ENCODE peak calls at places on chromosome 12, in ten cellular contexts. One of them, this sample, is unnamed.

GRCh38 chr12:131698286-131698685 is 12.6 kb upstream of the SFSWAP start:
- DNase-seq in iris pigment epithelial cell: no peak
- DNase-seq in progenitor cell of endocrine pancreas: no peak
- DNase-seq in D341Med: no peak
- DNase-seq in RPMI8226: no peak
- DNase-seq in EL: no peak
- DNase-seq in fibroblast of the aortic adventitia: no peak
- DNase-seq in HTR-8/SVneo: no peak
- DNase-seq in CD4-positive, alpha-beta memory T cell: no peak
- DNase-seq in activated T-cell treated with anti-CD3 and anti-CD28 coated beads, Interleukin-2, amount 50 U/mL, for 4 hours: no peak
- DNase-seq in this sample: no peak

GRCh38 chr12:122022393-122023338 is 982 bp downstream of the BCL7A start:
- DNase-seq in iris pigment epithelial cell: peak
- DNase-seq in progenitor cell of endocrine pancreas: peak
- DNase-seq in D341Med: peak
- DNase-seq in RPMI8226: peak
- DNase-seq in EL: peak
- DNase-seq in fibroblast of the aortic adventitia: no peak
- DNase-seq in HTR-8/SVneo: no peak
- DNase-seq in CD4-positive, alpha-beta memory T cell: no peak
- DNase-seq in activated T-cell treated with anti-CD3 and anti-CD28 coated beads, Interleukin-2, amount 50 U/mL, for 4 hours: no peak
- DNase-seq in this sample: peak

GRCh38 chr12:126668538-126668937 is 1598.4 kb upstream of the TMEM132C start:
- DNase-seq in iris pigment epithelial cell: peak
- DNase-seq in progenitor cell of endocrine pancreas: no peak
- DNase-seq in D341Med: no peak
- DNase-seq in RPMI8226: no peak
- DNase-seq in EL: peak
- DNase-seq in fibroblast of the aortic adventitia: peak
- DNase-seq in HTR-8/SVneo: no peak
- DNase-seq in CD4-positive, alpha-beta memory T cell: no peak
- DNase-seq in activated T-cell treated with anti-CD3 and anti-CD28 coated beads, Interleukin-2, amount 50 U/mL, for 4 hours: no peak
- DNase-seq in this sample: peak

GRCh38 chr12:54132979-54133378 is 55.8 kb downstream of the SMUG1 start:
- DNase-seq in iris pigment epithelial cell: no peak
- DNase-seq in progenitor cell of endocrine pancreas: no peak
- DNase-seq in D341Med: no peak
- DNase-seq in RPMI8226: no peak
- DNase-seq in EL: no peak
- DNase-seq in fibroblast of the aortic adventitia: no peak
- DNase-seq in HTR-8/SVneo: no peak
- DNase-seq in CD4-positive, alpha-beta memory T cell: no peak
- DNase-seq in activated T-cell treated with anti-CD3 and anti-CD28 coated beads, Interleukin-2, amount 50 U/mL, for 4 hours: no peak
- DNase-seq in this sample: no peak

GRCh38 chr12:5507944-5508343 is 76.0 kb downstream of the NTF3 start:
- DNase-seq in iris pigment epithelial cell: no peak
- DNase-seq in progenitor cell of endocrine pancreas: no peak
- DNase-seq in D341Med: no peak
- DNase-seq in RPMI8226: no peak
- DNase-seq in EL: no peak
- DNase-seq in fibroblast of the aortic adventitia: no peak
- DNase-seq in HTR-8/SVneo: no peak
- DNase-seq in CD4-positive, alpha-beta memory T cell: no peak
- DNase-seq in activated T-cell treated with anti-CD3 and anti-CD28 coated beads, Interleukin-2, amount 50 U/mL, for 4 hours: no peak
- DNase-seq in this sample: no peak

GRCh38 chr12:89349814-89350213 is 2.5 kb downstream of the DUSP6 start:
- DNase-seq in iris pigment epithelial cell: peak
- DNase-seq in progenitor cell of endocrine pancreas: no peak
- DNase-seq in D341Med: no peak
- DNase-seq in RPMI8226: no peak
- DNase-seq in EL: peak
- DNase-seq in fibroblast of the aortic adventitia: peak
- DNase-seq in HTR-8/SVneo: no peak
- DNase-seq in CD4-positive, alpha-beta memory T cell: no peak
- DNase-seq in activated T-cell treated with anti-CD3 and anti-CD28 coated beads, Interleukin-2, amount 50 U/mL, for 4 hours: no peak
- DNase-seq in this sample: peak

GRCh38 chr12:118036672-118037411 is 20.3 kb downstream of the RFC5 start:
- DNase-seq in iris pigment epithelial cell: no peak
- DNase-seq in progenitor cell of endocrine pancreas: no peak
- DNase-seq in D341Med: no peak
- DNase-seq in RPMI8226: no peak
- DNase-seq in EL: no peak
- DNase-seq in fibroblast of the aortic adventitia: no peak
- DNase-seq in HTR-8/SVneo: no peak
- DNase-seq in CD4-positive, alpha-beta memory T cell: no peak
- DNase-seq in activated T-cell treated with anti-CD3 and anti-CD28 coated beads, Interleukin-2, amount 50 U/mL, for 4 hours: no peak
- DNase-seq in this sample: no peak

GRCh38 chr12:11885261-11886038 is 185.3 kb upstream of the BCL2L14 start:
- DNase-seq in iris pigment epithelial cell: peak
- DNase-seq in progenitor cell of endocrine pancreas: no peak
- DNase-seq in D341Med: no peak
- DNase-seq in RPMI8226: no peak
- DNase-seq in EL: peak
- DNase-seq in fibroblast of the aortic adventitia: peak
- DNase-seq in HTR-8/SVneo: peak
- DNase-seq in CD4-positive, alpha-beta memory T cell: no peak
- DNase-seq in activated T-cell treated with anti-CD3 and anti-CD28 coated beads, Interleukin-2, amount 50 U/mL, for 4 hours: no peak
- DNase-seq in this sample: peak

GRCh38 chr12:1474059-1474537 is 120.3 kb downstream of the FBXL14 start:
- DNase-seq in iris pigment epithelial cell: peak
- DNase-seq in progenitor cell of endocrine pancreas: no peak
- DNase-seq in D341Med: no peak
- DNase-seq in RPMI8226: no peak
- DNase-seq in EL: peak
- DNase-seq in fibroblast of the aortic adventitia: peak
- DNase-seq in HTR-8/SVneo: peak
- DNase-seq in CD4-positive, alpha-beta memory T cell: no peak
- DNase-seq in activated T-cell treated with anti-CD3 and anti-CD28 coated beads, Interleukin-2, amount 50 U/mL, for 4 hours: no peak
- DNase-seq in this sample: peak

GRCh38 chr12:119990382-119990874 is 1.4 kb downstream of the BICDL1 start:
- DNase-seq in iris pigment epithelial cell: no peak
- DNase-seq in progenitor cell of endocrine pancreas: no peak
- DNase-seq in D341Med: peak
- DNase-seq in RPMI8226: no peak
- DNase-seq in EL: no peak
- DNase-seq in fibroblast of the aortic adventitia: no peak
- DNase-seq in HTR-8/SVneo: no peak
- DNase-seq in CD4-positive, alpha-beta memory T cell: peak
- DNase-seq in activated T-cell treated with anti-CD3 and anti-CD28 coated beads, Interleukin-2, amount 50 U/mL, for 4 hours: peak
- DNase-seq in this sample: no peak

GRCh38 chr12:65557425-65558167 is 266.7 kb upstream of the HMGA2 start:
- DNase-seq in iris pigment epithelial cell: no peak
- DNase-seq in progenitor cell of endocrine pancreas: no peak
- DNase-seq in D341Med: no peak
- DNase-seq in RPMI8226: no peak
- DNase-seq in EL: no peak
- DNase-seq in fibroblast of the aortic adventitia: peak
- DNase-seq in HTR-8/SVneo: no peak
- DNase-seq in CD4-positive, alpha-beta memory T cell: no peak
- DNase-seq in activated T-cell treated with anti-CD3 and anti-CD28 coated beads, Interleukin-2, amount 50 U/mL, for 4 hours: no peak
- DNase-seq in this sample: no peak

GRCh38 chr12:105033851-105034250 is 47.7 kb downstream of the NOPCHAP1 start:
- DNase-seq in iris pigment epithelial cell: peak
- DNase-seq in progenitor cell of endocrine pancreas: no peak
- DNase-seq in D341Med: no peak
- DNase-seq in RPMI8226: no peak
- DNase-seq in EL: no peak
- DNase-seq in fibroblast of the aortic adventitia: no peak
- DNase-seq in HTR-8/SVneo: no peak
- DNase-seq in CD4-positive, alpha-beta memory T cell: no peak
- DNase-seq in activated T-cell treated with anti-CD3 and anti-CD28 coated beads, Interleukin-2, amount 50 U/mL, for 4 hours: no peak
- DNase-seq in this sample: no peak

GRCh38 chr12:114403044-114403689 is 2.8 kb downstream of the TBX5 start:
- DNase-seq in iris pigment epithelial cell: no peak
- DNase-seq in progenitor cell of endocrine pancreas: peak
- DNase-seq in D341Med: no peak
- DNase-seq in RPMI8226: peak
- DNase-seq in EL: peak
- DNase-seq in fibroblast of the aortic adventitia: no peak
- DNase-seq in HTR-8/SVneo: no peak
- DNase-seq in CD4-positive, alpha-beta memory T cell: no peak
- DNase-seq in activated T-cell treated with anti-CD3 and anti-CD28 coated beads, Interleukin-2, amount 50 U/mL, for 4 hours: no peak
- DNase-seq in this sample: no peak

GRCh38 chr12:132886529-132887477 is 602 bp downstream of the CHFR start:
- DNase-seq in iris pigment epithelial cell: peak
- DNase-seq in progenitor cell of endocrine pancreas: peak
- DNase-seq in D341Med: no peak
- DNase-seq in RPMI8226: peak
- DNase-seq in EL: peak
- DNase-seq in fibroblast of the aortic adventitia: peak
- DNase-seq in HTR-8/SVneo: peak
- DNase-seq in CD4-positive, alpha-beta memory T cell: no peak
- DNase-seq in activated T-cell treated with anti-CD3 and anti-CD28 coated beads, Interleukin-2, amount 50 U/mL, for 4 hours: no peak
- DNase-seq in this sample: no peak

GRCh38 chr12:106956048-106956935 is 585 bp downstream of the TMEM263 start:
- DNase-seq in iris pigment epithelial cell: peak
- DNase-seq in progenitor cell of endocrine pancreas: peak
- DNase-seq in D341Med: peak
- DNase-seq in RPMI8226: peak
- DNase-seq in EL: peak
- DNase-seq in fibroblast of the aortic adventitia: peak
- DNase-seq in HTR-8/SVneo: peak
- DNase-seq in CD4-positive, alpha-beta memory T cell: peak
- DNase-seq in activated T-cell treated with anti-CD3 and anti-CD28 coated beads, Interleukin-2, amount 50 U/mL, for 4 hours: peak
- DNase-seq in this sample: peak

GRCh38 chr12:20211537-20211936 is 156.8 kb upstream of the PDE3A start:
- DNase-seq in iris pigment epithelial cell: no peak
- DNase-seq in progenitor cell of endocrine pancreas: no peak
- DNase-seq in D341Med: no peak
- DNase-seq in RPMI8226: no peak
- DNase-seq in EL: no peak
- DNase-seq in fibroblast of the aortic adventitia: no peak
- DNase-seq in HTR-8/SVneo: no peak
- DNase-seq in CD4-positive, alpha-beta memory T cell: no peak
- DNase-seq in activated T-cell treated with anti-CD3 and anti-CD28 coated beads, Interleukin-2, amount 50 U/mL, for 4 hours: no peak
- DNase-seq in this sample: no peak

This sample was measured in HCEC 1CT.